ENCODE peak calls at places on chromosomes 5 and 9, in ten cellular contexts. V is GM12865; R is H7; B is breast epithelium; Q is SJSA1; M is adrenal gland; U is CD8-positive, alpha-beta T cell; J is astrocyte of the spinal cord; H is HCT116; E is SK-N-SH. O is an unnamed sample.

GRCh38 chr5:73363911-73364730 is 84.5 kb downstream of the FOXD1 start:
- DNase-seq in E (no peak), V (no peak), M (no peak), H (no peak), B (no peak), Q (no peak), J (peak; percentile 63), U (no peak), R (no peak), O (no peak)

GRCh38 chr9:32218100-32218767 is 166.2 kb upstream of the ACO1 start:
- DNase-seq in H (no peak), E (no peak), R (no peak), J (no peak), V (peak; percentile 70), U (no peak), M (no peak), B (no peak), Q (no peak), O (no peak)

GRCh38 chr9:135864447-135865049 is 42.8 kb downstream of the CAMSAP1 start:
- DNase-seq in H (peak; percentile 31), J (peak; percentile 50), B (peak; percentile 64), V (peak; percentile 56), M (peak; percentile 83), E (peak; percentile 76), R (peak; percentile 86), U (peak; percentile 65), Q (peak; percentile 35), O (peak; percentile 59)

GRCh38 chr5:75050415-75050814 is 1.9 kb downstream of the GCNT4 start:
- DNase-seq in E (peak; percentile 58), Q (peak; percentile 45), R (peak; percentile 56), U (no peak), V (peak; percentile 18), H (no peak), M (no peak), B (no peak), J (no peak), O (no peak)

GRCh38 chr9:95783426-95783975 is 92.0 kb upstream of the ERCC6L2 start:
- DNase-seq in U (no peak), M (no peak), Q (peak; percentile 49), E (no peak), J (peak; percentile 67), H (no peak), B (no peak), R (peak; percentile 54), V (no peak), O (no peak)

GRCh38 chr5:57302164-57302563 is 128.3 kb downstream of the GPBP1 start:
- DNase-seq in V (peak; percentile 51), H (peak; percentile 93), R (no peak), M (no peak), J (peak; percentile 71), B (no peak), Q (peak; percentile 68), E (no peak), U (peak; percentile 3), O (peak; percentile 64)

GRCh38 chr9:76085596-76085995 is 195.1 kb downstream of the PCSK5 start:
- DNase-seq in V (no peak), H (no peak), Q (no peak), U (no peak), J (no peak), E (no peak), R (no peak), B (no peak), M (no peak), O (no peak)

GRCh38 chr9:2465921-2466460 is 155.6 kb upstream of the VLDLR start:
- DNase-seq in M (no peak), Q (no peak), B (no peak), E (no peak), J (no peak), H (peak; percentile 36), R (no peak), U (no peak), V (peak; percentile 78), O (peak; percentile 10)

GRCh38 chr5:60948738-60949137 is 3.7 kb downstream of the NDUFAF2 start:
- DNase-seq in M (no peak), V (no peak), U (no peak), R (no peak), B (no peak), Q (no peak), H (no peak), E (no peak), J (no peak), O (no peak)

GRCh38 chr5:60944904-60945759 is at the start of the genes ERCC8 and NDUFAF2:
- DNase-seq in R (peak; percentile 94), E (peak; percentile 96), J (peak; percentile 91), V (peak; percentile 94), M (peak; percentile 94), B (peak; percentile 88), H (peak; percentile 84), U (peak; percentile 77), Q (peak; percentile 86), O (peak; percentile 92)

GRCh38 chr5:60945760-60946253 is 802 bp downstream of the NDUFAF2 start:
- DNase-seq in B (no peak), U (no peak), E (peak; percentile 30), H (no peak), M (no peak), R (peak; percentile 3), Q (peak; percentile 64), V (no peak), J (peak; percentile 59), O (no peak)

GRCh38 chr5:60943624-60944023 is 1.2 kb downstream of the ERCC8 start:
- DNase-seq in Q (no peak), V (no peak), H (no peak), R (no peak), U (no peak), B (no peak), J (no peak), M (no peak), E (no peak), O (no peak)
- H3K4me3 ChIP-seq in Q (no peak overlapping the region), V (peak overlapping the region; percentile 98), H (peak overlapping the region; percentile 85), R (no peak overlapping the region), U (no peak overlapping the region), B (no peak overlapping the region), J (no peak overlapping the region), M (no peak overlapping the region), E (peak overlapping the region; percentile 92), O (no peak overlapping the region)

GRCh38 chr5:14178091-14178490 is 34.9 kb downstream of the TRIO start:
- DNase-seq in E (no peak), Q (peak; percentile 72), M (no peak), V (no peak), J (no peak), B (no peak), U (no peak), R (no peak), H (no peak), O (no peak)

GRCh38 chr5:14178671-14179211 is 35.6 kb downstream of the TRIO start:
- DNase-seq in E (no peak), Q (peak; percentile 87), M (no peak), H (no peak), B (no peak), V (peak; percentile 26), R (peak; percentile 72), U (no peak), J (peak; percentile 97), O (no peak)

GRCh38 chr5:14176888-14177287 is 33.7 kb downstream of the TRIO start:
- DNase-seq in Q (no peak), R (no peak), H (no peak), M (no peak), U (no peak), E (no peak), V (peak; percentile 31), B (no peak), J (no peak), O (no peak)

GRCh38 chr5:14179446-14179845 is 36.3 kb downstream of the TRIO start:
- DNase-seq in M (no peak), H (no peak), V (no peak), B (no peak), U (no peak), E (no peak), Q (no peak), J (no peak), R (no peak), O (no peak)

DNA sequence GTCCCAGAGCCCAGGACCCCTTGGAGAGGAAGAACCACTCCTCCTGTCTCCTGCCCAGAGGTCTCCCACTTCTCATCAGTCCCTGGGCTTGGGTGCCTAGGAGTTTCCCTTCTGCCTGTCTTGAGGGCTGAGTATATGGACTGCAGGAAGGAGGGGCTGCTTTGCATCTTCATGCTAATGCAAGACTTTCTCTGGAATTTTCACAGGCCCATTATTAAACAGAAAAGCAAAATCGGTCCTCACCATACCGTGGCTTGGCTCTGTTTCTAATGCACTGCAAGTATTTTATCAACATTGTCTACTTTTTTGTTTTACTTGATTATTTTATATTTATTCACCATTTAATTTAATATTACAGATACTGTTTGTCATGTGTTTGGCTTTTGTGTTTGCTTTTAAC is 34.5 kb downstream of the TRIO start:
- DNase-seq in Q (peak; percentile 47), V (no peak), R (no peak), B (no peak), M (no peak), J (no peak), U (no peak), H (no peak), E (no peak), O (no peak)
- H3K4me3 ChIP-seq in Q (no peak overlapping the region), V (no peak overlapping the region), R (no peak overlapping the region), B (no peak overlapping the region), M (no peak overlapping the region), J (no peak overlapping the region), U (no peak overlapping the region), H (no peak overlapping the region), E (no peak overlapping the region), O (no peak overlapping the region)

GRCh38 chr5:178153530-178154340 is at the start of gene NHP2:
- DNase-seq in J (peak; percentile 99), M (peak; percentile 99), H (peak; percentile 98), U (peak; percentile 95), B (peak; percentile 98), V (peak; percentile 98), R (peak; percentile 99), Q (peak; percentile 99), E (peak; percentile 99), O (peak; percentile 99)

GRCh38 chr5:178150977-178151734 is 2.5 kb downstream of the NHP2 start:
- DNase-seq in U (no peak), V (no peak), B (no peak), M (peak; percentile 49), J (no peak), R (no peak), E (no peak), H (no peak), Q (no peak), O (no peak)

GRCh38 chr5:178152491-178153444 is 917 bp downstream of the NHP2 start:
- DNase-seq in V (no peak), J (no peak), E (no peak), B (no peak), H (no peak), Q (peak; percentile 18), M (no peak), U (no peak), R (peak; percentile 63), O (no peak)

GRCh38 chr5:178160176-178160575 is 6.5 kb upstream of the NHP2 start:
- DNase-seq in M (no peak), H (no peak), E (no peak), R (no peak), Q (no peak), U (no peak), V (no peak), J (no peak), B (no peak), O (no peak)

DNA sequence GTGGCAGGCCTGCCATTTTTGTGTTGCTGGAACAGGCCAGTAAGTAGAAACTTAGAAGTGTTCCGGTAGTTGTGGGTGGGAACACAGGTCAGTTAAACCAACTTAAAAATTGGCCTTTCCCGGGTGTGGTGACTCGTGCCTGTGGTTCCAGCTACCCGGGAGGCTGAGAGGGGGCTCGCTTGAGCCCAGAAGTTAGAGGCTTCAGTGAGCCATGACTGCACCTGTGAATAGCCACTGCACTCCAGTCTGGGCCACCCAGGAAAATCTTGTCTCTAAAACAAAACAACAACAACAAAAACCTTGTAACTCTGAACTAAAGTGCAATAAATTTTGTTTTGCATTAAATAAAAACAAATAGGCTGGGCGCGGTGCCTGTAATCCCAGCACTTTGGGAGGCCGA is 1.4 kb upstream of the NHP2 start:
- DNase-seq in J (no peak), Q (no peak), H (no peak), M (no peak), E (no peak), B (no peak), U (no peak), R (no peak), V (no peak), O (no peak)
- H3K4me3 ChIP-seq in J (no peak overlapping the region), Q (no peak overlapping the region), H (no peak overlapping the region), M (no peak overlapping the region), E (no peak overlapping the region), B (no peak overlapping the region), U (no peak overlapping the region), R (no peak overlapping the region), V (no peak overlapping the region), O (no peak overlapping the region)

GRCh38 chr9:19440823-19441580 is 32.2 kb downstream of the ACER2 start:
- DNase-seq in B (no peak), R (no peak), M (peak; percentile 38), H (no peak), Q (no peak), U (no peak), E (no peak), V (no peak), J (no peak), O (no peak)

GRCh38 chr9:19445452-19445851 is 36.6 kb downstream of the ACER2 start:
- DNase-seq in Q (no peak), M (no peak), H (no peak), J (no peak), B (no peak), R (no peak), V (no peak), U (no peak), E (no peak), O (no peak)

GRCh38 chr9:19440376-19440775 is 31.6 kb downstream of the ACER2 start:
- DNase-seq in M (no peak), H (no peak), J (no peak), E (no peak), U (no peak), R (no peak), Q (no peak), B (no peak), V (no peak), O (no peak)

GRCh38 chr9:19442240-19442639 is 33.4 kb downstream of the ACER2 start:
- DNase-seq in Q (no peak), E (no peak), M (no peak), V (no peak), R (no peak), U (no peak), H (no peak), J (no peak), B (no peak), O (no peak)

GRCh38 chr9:19441730-19442129 is 32.9 kb downstream of the ACER2 start:
- DNase-seq in B (no peak), M (no peak), U (no peak), H (no peak), E (no peak), V (peak; percentile 47), Q (no peak), R (no peak), J (no peak), O (no peak)
- H3K4me3 ChIP-seq in B (no peak overlapping the region), M (no peak overlapping the region), U (no peak overlapping the region), H (no peak overlapping the region), E (no peak overlapping the region), V (peak overlapping the region; percentile 3), Q (no peak overlapping the region), R (no peak overlapping the region), J (no peak overlapping the region), O (no peak overlapping the region)

O was measured in transverse colon.